ENCODE peak calls at places on chromosomes 3 and 15, in five cellular contexts. One of them, this sample, is unnamed.

GRCh38 chr3:46574881-46575576 is 8.9 kb upstream of the LRRC2 start:
- DNase-seq in WTC11: no peak
- DNase-seq in A549: no peak
- DNase-seq in Calu3: no peak
- DNase-seq in B cell: no peak
- DNase-seq in this sample: no peak

GRCh38 chr15:92168284-92168683 is 225.4 kb upstream of the ST8SIA2 start:
- DNase-seq in WTC11: no peak
- DNase-seq in A549: no peak
- DNase-seq in Calu3: no peak
- DNase-seq in B cell: no peak
- DNase-seq in this sample: no peak

GRCh38 chr15:70566989-70567388 is 196.4 kb downstream of the UACA start:
- DNase-seq in WTC11: no peak
- DNase-seq in A549: no peak
- DNase-seq in Calu3: no peak
- DNase-seq in B cell: no peak
- DNase-seq in this sample: no peak

GRCh38 chr3:38580450-38581382 is 68.8 kb downstream of the SCN5A start:
- DNase-seq in WTC11: no peak
- DNase-seq in A549: no peak
- DNase-seq in Calu3: no peak
- DNase-seq in B cell: peak; percentile 20
- DNase-seq in this sample: no peak

GRCh38 chr3:60746690-60747416 is 504.4 kb downstream of the FHIT start:
- DNase-seq in WTC11: no peak
- DNase-seq in A549: no peak
- DNase-seq in Calu3: no peak
- DNase-seq in B cell: no peak
- DNase-seq in this sample: no peak

GRCh38 chr3:126261037-126261436 is 80.7 kb upstream of the ALDH1L1 start:
- DNase-seq in WTC11: no peak
- DNase-seq in A549: no peak
- DNase-seq in Calu3: peak; percentile 45
- DNase-seq in B cell: no peak
- DNase-seq in this sample: peak; percentile 30

GRCh38 chr3:37321863-37322262 is 147.5 kb upstream of the LRRFIP2 start:
- DNase-seq in WTC11: no peak
- DNase-seq in A549: no peak
- DNase-seq in Calu3: no peak
- DNase-seq in B cell: no peak
- DNase-seq in this sample: no peak

GRCh38 chr3:190361791-190362190 is 26.2 kb upstream of the CLDN16 start:
- DNase-seq in WTC11: no peak
- DNase-seq in A549: no peak
- DNase-seq in Calu3: no peak
- DNase-seq in B cell: no peak
- DNase-seq in this sample: no peak

GRCh38 chr15:31434418-31435255 is 108.0 kb downstream of the KLF13 start:
- DNase-seq in WTC11: no peak
- DNase-seq in A549: no peak
- DNase-seq in Calu3: no peak
- DNase-seq in B cell: peak; percentile 81
- DNase-seq in this sample: no peak

GRCh38 chr3:72306800-72307341 is 521.9 kb upstream of the PROK2 start:
- DNase-seq in WTC11: peak; percentile 52
- DNase-seq in A549: no peak
- DNase-seq in Calu3: no peak
- DNase-seq in B cell: no peak
- DNase-seq in this sample: no peak

GRCh38 chr3:146832815-146833458 is 227.8 kb upstream of the PLSCR5 start:
- DNase-seq in WTC11: no peak
- DNase-seq in A549: no peak
- DNase-seq in Calu3: no peak
- DNase-seq in B cell: no peak
- DNase-seq in this sample: no peak

GRCh38 chr3:105584351-105584790 is 217.7 kb downstream of the ALCAM start:
- DNase-seq in WTC11: peak; percentile 13
- DNase-seq in A549: peak; percentile 5
- DNase-seq in Calu3: peak; percentile 24
- DNase-seq in B cell: no peak
- DNase-seq in this sample: no peak

GRCh38 chr15:42385206-42385979 is 26.1 kb downstream of the CAPN3 start:
- DNase-seq in WTC11: peak; percentile 77
- DNase-seq in A549: peak; percentile 54
- DNase-seq in Calu3: peak; percentile 45
- DNase-seq in B cell: peak; percentile 34
- DNase-seq in this sample: peak; percentile 40

GRCh38 chr3:74119221-74119620 is 494.5 kb upstream of the PDZRN3 start:
- DNase-seq in WTC11: no peak
- DNase-seq in A549: no peak
- DNase-seq in Calu3: no peak
- DNase-seq in B cell: no peak
- DNase-seq in this sample: no peak

GRCh38 chr3:128352326-128352725 is 114.4 kb downstream of the DNAJB8 start:
- DNase-seq in WTC11: no peak
- DNase-seq in A549: no peak
- DNase-seq in Calu3: no peak
- DNase-seq in B cell: no peak
- DNase-seq in this sample: no peak

GRCh38 chr3:110576962-110577361 is 494.7 kb upstream of the NECTIN3 start:
- DNase-seq in WTC11: peak; percentile 32
- DNase-seq in A549: peak; percentile 94
- DNase-seq in Calu3: peak; percentile 51
- DNase-seq in B cell: no peak
- DNase-seq in this sample: no peak

GRCh38 chr15:38461089-38461833 is 7.3 kb downstream of the FAM98B start:
- DNase-seq in WTC11: no peak
- DNase-seq in A549: no peak
- DNase-seq in Calu3: no peak
- DNase-seq in B cell: no peak
- DNase-seq in this sample: no peak

GRCh38 chr15:28930476-28931291 is 44.9 kb downstream of the APBA2 start:
- DNase-seq in WTC11: no peak
- DNase-seq in A549: no peak
- DNase-seq in Calu3: no peak
- DNase-seq in B cell: peak; percentile 32
- DNase-seq in this sample: no peak

GRCh38 chr3:88440701-88441100 is 290.9 kb downstream of the C3orf38 start:
- DNase-seq in WTC11: no peak
- DNase-seq in A549: no peak
- DNase-seq in Calu3: no peak
- DNase-seq in B cell: no peak
- DNase-seq in this sample: no peak

GRCh38 chr3:49656541-49657112 is 17.5 kb upstream of the APEH start:
- DNase-seq in WTC11: no peak
- DNase-seq in A549: no peak
- DNase-seq in Calu3: no peak
- DNase-seq in B cell: no peak
- DNase-seq in this sample: no peak

GRCh38 chr15:39270976-39271375 is 309.9 kb upstream of the THBS1 start:
- DNase-seq in WTC11: no peak
- DNase-seq in A549: peak; percentile 45
- DNase-seq in Calu3: no peak
- DNase-seq in B cell: no peak
- DNase-seq in this sample: no peak

GRCh38 chr3:116064646-116065045 is 380.6 kb downstream of the LSAMP start:
- DNase-seq in WTC11: no peak
- DNase-seq in A549: no peak
- DNase-seq in Calu3: no peak
- DNase-seq in B cell: no peak
- DNase-seq in this sample: no peak

GRCh38 chr3:27333843-27334242 is 35.3 kb downstream of the NEK10 start:
- DNase-seq in WTC11: no peak
- DNase-seq in A549: no peak
- DNase-seq in Calu3: no peak
- DNase-seq in B cell: no peak
- DNase-seq in this sample: no peak

GRCh38 chr3:101200461-101200860 is 119.9 kb downstream of the IMPG2 start:
- DNase-seq in WTC11: no peak
- DNase-seq in A549: no peak
- DNase-seq in Calu3: no peak
- DNase-seq in B cell: no peak
- DNase-seq in this sample: no peak

GRCh38 chr3:14383753-14384152 is 18.7 kb upstream of the SLC6A6 start:
- DNase-seq in WTC11: no peak
- DNase-seq in A549: no peak
- DNase-seq in Calu3: no peak
- DNase-seq in B cell: no peak
- DNase-seq in this sample: no peak

GRCh38 chr3:53936347-53936746 is 44.7 kb upstream of the SELENOK start:
- DNase-seq in WTC11: no peak
- DNase-seq in A549: no peak
- DNase-seq in Calu3: no peak
- DNase-seq in B cell: no peak
- DNase-seq in this sample: no peak

GRCh38 chr3:67357610-67358458 is 296.6 kb downstream of the SUCLG2 start:
- DNase-seq in WTC11: peak; percentile 72
- DNase-seq in A549: peak; percentile 54
- DNase-seq in Calu3: peak; percentile 40
- DNase-seq in B cell: no peak
- DNase-seq in this sample: peak; percentile 12

GRCh38 chr3:130772124-130772523 is 25.5 kb upstream of the PIK3R4 start:
- DNase-seq in WTC11: no peak
- DNase-seq in A549: no peak
- DNase-seq in Calu3: no peak
- DNase-seq in B cell: no peak
- DNase-seq in this sample: no peak

GRCh38 chr15:84791763-84792162 is 25.4 kb upstream of the ALPK3 start:
- DNase-seq in WTC11: no peak
- DNase-seq in A549: no peak
- DNase-seq in Calu3: no peak
- DNase-seq in B cell: no peak
- DNase-seq in this sample: no peak

GRCh38 chr3:115861166-115861733 is 237.9 kb downstream of the GAP43 start:
- DNase-seq in WTC11: peak; percentile 18
- DNase-seq in A549: no peak
- DNase-seq in Calu3: no peak
- DNase-seq in B cell: no peak
- DNase-seq in this sample: no peak

GRCh38 chr15:20646529-20647142 is 105.0 kb upstream of the GOLGA6L6 start:
- DNase-seq in WTC11: no peak
- DNase-seq in A549: no peak
- DNase-seq in Calu3: no peak
- DNase-seq in B cell: no peak
- DNase-seq in this sample: no peak

GRCh38 chr3:64815195-64815627 is 127.4 kb upstream of the ADAMTS9 start:
- DNase-seq in WTC11: no peak
- DNase-seq in A549: no peak
- DNase-seq in Calu3: no peak
- DNase-seq in B cell: no peak
- DNase-seq in this sample: no peak

GRCh38 chr15:61527836-61528589 is 298.9 kb upstream of the RORA start:
- DNase-seq in WTC11: no peak
- DNase-seq in A549: no peak
- DNase-seq in Calu3: no peak
- DNase-seq in B cell: no peak
- DNase-seq in this sample: no peak

GRCh38 chr15:72585659-72586058 is 68.8 kb upstream of the GOLGA6B start:
- DNase-seq in WTC11: no peak
- DNase-seq in A549: peak; percentile 54
- DNase-seq in Calu3: no peak
- DNase-seq in B cell: no peak
- DNase-seq in this sample: no peak
- TF ChIP-seq CTCF in WTC11: no peak
- TF ChIP-seq CTCF in A549: no peak
- TF ChIP-seq CTCF in Calu3: no peak
- TF ChIP-seq CTCF in B cell: no peak
- TF ChIP-seq CTCF in this sample: no peak

GRCh38 chr15:51982013-51982769 is 10.6 kb upstream of the LEO1 start:
- DNase-seq in WTC11: no peak
- DNase-seq in A549: peak; percentile 89
- DNase-seq in Calu3: peak; percentile 13
- DNase-seq in B cell: no peak
- DNase-seq in this sample: no peak
- TF ChIP-seq CTCF in WTC11: no peak
- TF ChIP-seq CTCF in A549: peak; percentile 97
- TF ChIP-seq CTCF in Calu3: peak; percentile 48
- TF ChIP-seq CTCF in B cell: peak; percentile 76
- TF ChIP-seq CTCF in this sample: peak; percentile 74

DNA sequence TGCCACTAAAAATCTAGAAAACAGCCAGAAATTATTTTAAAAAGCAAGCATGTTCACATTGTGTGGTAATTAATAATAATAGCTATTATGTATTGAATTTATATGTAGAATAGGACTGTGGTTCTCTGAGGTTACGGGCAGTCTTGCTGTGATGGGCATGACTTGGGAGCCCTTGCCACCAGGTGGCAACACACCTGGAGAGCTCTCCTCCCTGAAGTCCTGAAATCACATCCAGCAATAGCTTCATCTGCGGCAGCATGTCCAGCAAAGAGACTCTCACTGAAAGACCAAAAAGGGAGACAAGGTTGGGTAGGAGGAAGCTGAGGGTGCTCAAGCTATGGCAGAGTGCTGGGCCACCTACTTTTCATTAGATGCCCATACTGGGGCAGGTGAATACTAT is 206.8 kb upstream of the IL12A start:
- DNase-seq in WTC11: no peak
- DNase-seq in A549: no peak
- DNase-seq in Calu3: peak; percentile 48
- DNase-seq in B cell: no peak
- DNase-seq in this sample: no peak
- TF ChIP-seq CTCF in WTC11: no peak
- TF ChIP-seq CTCF in A549: peak; percentile 17
- TF ChIP-seq CTCF in Calu3: peak; percentile 73
- TF ChIP-seq CTCF in B cell: no peak
- TF ChIP-seq CTCF in this sample: no peak

DNA sequence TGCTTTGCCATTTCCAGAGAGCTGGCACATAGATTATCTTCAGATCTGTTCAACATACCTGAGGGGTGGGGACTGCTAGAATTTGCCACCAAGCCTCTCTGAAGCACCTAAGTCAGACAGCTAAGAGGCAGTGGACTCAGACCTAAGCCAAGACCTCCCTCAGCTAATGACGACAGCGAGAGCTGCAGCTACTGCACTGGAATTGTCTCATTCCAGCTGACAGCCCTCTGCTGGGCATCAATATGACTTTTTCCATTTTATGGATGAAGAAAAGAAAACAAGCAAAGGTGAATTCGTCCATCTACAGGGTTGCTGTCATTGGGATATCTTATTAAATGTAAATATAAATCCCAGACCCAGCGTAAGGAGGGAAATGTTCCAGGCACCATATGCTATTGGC is 85.3 kb upstream of the LRTM1 start:
- DNase-seq in WTC11: no peak
- DNase-seq in A549: peak; percentile 15
- DNase-seq in Calu3: no peak
- DNase-seq in B cell: no peak
- DNase-seq in this sample: no peak
- TF ChIP-seq CTCF in WTC11: no peak
- TF ChIP-seq CTCF in A549: no peak
- TF ChIP-seq CTCF in Calu3: no peak
- TF ChIP-seq CTCF in B cell: no peak
- TF ChIP-seq CTCF in this sample: peak; percentile 44

GRCh38 chr3:76222115-76222652 is 436.8 kb upstream of the ZNF717 start:
- DNase-seq in WTC11: no peak
- DNase-seq in A549: no peak
- DNase-seq in Calu3: no peak
- DNase-seq in B cell: no peak
- DNase-seq in this sample: no peak
- TF ChIP-seq CTCF in WTC11: no peak
- TF ChIP-seq CTCF in A549: no peak
- TF ChIP-seq CTCF in Calu3: no peak
- TF ChIP-seq CTCF in B cell: no peak
- TF ChIP-seq CTCF in this sample: no peak